ENCODE peak calls at places on chromosomes 4 and X, in four cellular contexts. O is stimulated activated CD4-positive, alpha-beta T cell treated with anti-CD3 and anti-CD28 coated beads, Interleukin-12 subunit alpha, Interleukin-12 subunit beta, amount 100 ng/mL, for 48 hours; E is activated naive CD4-positive, alpha-beta T cell; A is GM12878. R is an unnamed sample.

GRCh38 chr4:76485450-76485849 is 50.4 kb downstream of the SHROOM3 start:
- DNase-seq in E (no peak), O (no peak), A (no peak), R (no peak)

GRCh38 chr4:993111-994029 is at the start of gene SLC26A1:
- DNase-seq in A (no peak), E (no peak), O (no peak), R (no peak)

GRCh38 chr4:186192068-186192751 is 843 bp downstream of the CYP4V2 start:
- DNase-seq in A (no peak), O (no peak), E (peak), R (no peak)

GRCh38 chr4:101355767-101356702 is 8.7 kb upstream of the PPP3CA start:
- DNase-seq in E (no peak), A (no peak), O (no peak), R (no peak)

GRCh38 chrX:22095306-22095705 is 63.2 kb downstream of the PHEX start:
- DNase-seq in E (no peak), O (no peak), A (no peak), R (no peak)

GRCh38 chr4:147794787-147795413 is 63.0 kb downstream of the ARHGAP10 start:
- DNase-seq in A (no peak), E (no peak), O (no peak), R (no peak)

GRCh38 chr4:141686146-141686775 is 49.9 kb downstream of the IL15 start:
- DNase-seq in A (no peak), E (no peak), O (no peak), R (no peak)

GRCh38 chr4:118281611-118282442 is 71.0 kb downstream of the PRSS12 start:
- DNase-seq in O (no peak), A (no peak), E (no peak), R (no peak)

GRCh38 chrX:103913356-103914020 is 48.9 kb upstream of the TMSB15B start:
- DNase-seq in O (no peak), E (no peak), A (no peak), R (no peak)

GRCh38 chr4:35965300-35965699 is 279.0 kb downstream of the ARAP2 start:
- DNase-seq in E (no peak), A (no peak), O (no peak), R (no peak)

GRCh38 chrX:65513610-65514009 is 21.0 kb downstream of the LAS1L start:
- DNase-seq in A (no peak), E (no peak), O (no peak), R (no peak)

GRCh38 chr4:37936889-37937498 is 23.2 kb upstream of the PTTG2 start:
- DNase-seq in A (no peak), E (no peak), O (no peak), R (no peak)

GRCh38 chr4:79241846-79242245 is 84.0 kb downstream of the NAA11 start:
- DNase-seq in A (no peak), O (no peak), E (no peak), R (no peak)

GRCh38 chrX:129525162-129525561 is 1.9 kb upstream of the SMARCA1 start:
- DNase-seq in O (no peak), E (no peak), A (no peak), R (no peak)

GRCh38 chr4:24169956-24170355 is 280.1 kb upstream of the PPARGC1A start:
- DNase-seq in O (no peak), A (no peak), E (no peak), R (peak)

GRCh38 chr4:154961263-154961662 is 180.2 kb downstream of the RBM46 start:
- DNase-seq in E (no peak), A (peak), O (no peak), R (no peak)

GRCh38 chr4:41256131-41256739 is 493 bp upstream of the UCHL1 start:
- DNase-seq in O (no peak), A (no peak), E (no peak), R (peak)

GRCh38 chrX:72569786-72570185 is 2.9 kb downstream of the HDAC8 start:
- DNase-seq in A (no peak), O (no peak), E (no peak), R (no peak)

GRCh38 chr4:153131478-153132069 is 72.7 kb upstream of the TRIM2 start:
- DNase-seq in A (no peak), E (no peak), O (no peak), R (no peak)

GRCh38 chrX:9899640-9900075 is 67.5 kb upstream of the CLDN34 start:
- DNase-seq in E (no peak), A (no peak), O (no peak), R (no peak)

GRCh38 chr4:120922390-120923200 is at the start of gene PRDM5:
- DNase-seq in A (no peak), E (peak), O (no peak), R (no peak)

GRCh38 chr4:3868146-3868840 is 102.1 kb downstream of the ADRA2C start:
- DNase-seq in O (no peak), A (no peak), E (no peak), R (no peak)

GRCh38 chr4:48290146-48290772 is 20.6 kb upstream of the TEC start:
- DNase-seq in E (no peak), O (no peak), A (no peak), R (no peak)

GRCh38 chr4:96149911-96150310 is 310.0 kb downstream of the PDHA2 start:
- DNase-seq in O (no peak), E (no peak), A (no peak), R (no peak)

GRCh38 chrX:44012484-44013096 is 39.4 kb upstream of the NDP start:
- DNase-seq in E (no peak), A (no peak), O (peak), R (no peak)

GRCh38 chr4:150366487-150366999 is 215.4 kb upstream of the MAB21L2 start:
- DNase-seq in A (peak), O (no peak), E (no peak), R (peak)

GRCh38 chrX:116204947-116205346 is 34.4 kb downstream of the AGTR2 start:
- DNase-seq in E (no peak), O (no peak), A (no peak), R (no peak)

GRCh38 chrX:134718329-134719317 is 60.4 kb upstream of the PLAC1 start:
- DNase-seq in A (peak), O (peak), E (no peak), R (no peak)

GRCh38 chr4:25032126-25032525 is 1.4 kb upstream of the LGI2 start:
- DNase-seq in E (no peak), O (no peak), A (no peak), R (no peak)

GRCh38 chr4:158484173-158484885 is 37.4 kb upstream of the RXFP1 start:
- DNase-seq in A (no peak), E (no peak), O (no peak), R (no peak)

GRCh38 chr4:124278477-124278876 is 434.1 kb downstream of the ANKRD50 start:
- DNase-seq in O (no peak), E (no peak), A (no peak), R (no peak)

GRCh38 chr4:78002260-78002659 is 54.9 kb upstream of the FRAS1 start:
- DNase-seq in A (no peak), E (no peak), O (no peak), R (no peak)